ENCODE peak calls at places on chromosomes 12 and 14, in four cellular contexts. C is frontal cortex; D is fibroblast of pulmonary artery; S is activated T-helper 1 cell treated with anti-CD3 and anti-CD28 coated beads, Interleukin-12 subunit alpha, Interleukin-12 subunit beta, Interleukin-2, Interleukin-4 antibody, amounts not matched to agents 30 ng/mL and 10 ng/mL and 1 ng/mL, durations not matched to agents 14 hours and 24 hours and 36 hours. J is an unnamed sample.

GRCh38 chr12:51622564-51622963 is 31.5 kb downstream of the SCN8A start:
- DNase-seq in D (peak), C (no peak), S (no peak), J (peak)

GRCh38 chr12:48125985-48126384 is 6.8 kb downstream of the PFKM start:
- DNase-seq in C (no peak), S (no peak), D (no peak), J (no peak)

GRCh38 chr12:25194211-25194610 is 749 bp downstream of the DNAI7 start:
- DNase-seq in S (no peak), C (no peak), D (no peak), J (peak)

GRCh38 chr14:103021817-103022668 is 35.3 kb downstream of the CDC42BPB start:
- DNase-seq in D (peak), S (no peak), C (no peak), J (peak)

GRCh38 chr12:4116251-4117111 is 157.1 kb upstream of the CCND2 start:
- DNase-seq in C (no peak), S (no peak), D (peak), J (peak)

GRCh38 chr14:62304172-62304571 is 542.0 kb downstream of the SNAPC1 start:
- DNase-seq in C (no peak), D (no peak), S (no peak), J (no peak)

GRCh38 chr14:55142466-55142865 is 13.4 kb downstream of the LGALS3 start:
- DNase-seq in C (no peak), D (no peak), S (no peak), J (no peak)

GRCh38 chr12:97301576-97301975 is 161.0 kb upstream of the RMST start:
- DNase-seq in C (no peak), D (no peak), S (no peak), J (no peak)

GRCh38 chr14:93713726-93714405 is 74.4 kb downstream of the PRIMA1 start:
- DNase-seq in D (no peak), S (no peak), C (no peak), J (no peak)

GRCh38 chr14:38964630-38965029 is 138.4 kb downstream of the SEC23A start:
- DNase-seq in S (no peak), C (no peak), D (peak), J (peak)

GRCh38 chr14:61103541-61104339 is 122.7 kb downstream of the SLC38A6 start:
- DNase-seq in D (peak), C (no peak), S (peak), J (peak)

GRCh38 chr12:67651380-67651695 is 2.8 kb downstream of the DYRK2 start:
- DNase-seq in S (peak), D (peak), C (peak), J (peak)

GRCh38 chr12:105945935-105946334 is 192.8 kb downstream of the NUAK1 start:
- DNase-seq in S (no peak), D (no peak), C (no peak), J (no peak)

GRCh38 chr12:122024132-122024785 is 2.6 kb downstream of the BCL7A start:
- DNase-seq in D (no peak), S (no peak), C (no peak), J (no peak)

GRCh38 chr14:60651936-60652673 is 2.8 kb upstream of the SIX1 start:
- DNase-seq in S (no peak), D (no peak), C (peak), J (no peak)

GRCh38 chr14:74309125-74309654 is 6.5 kb upstream of the ABCD4 start:
- DNase-seq in C (no peak), D (no peak), S (no peak), J (no peak)

GRCh38 chr14:87121716-87122115 is 871.3 kb downstream of the GALC start:
- DNase-seq in S (no peak), C (no peak), D (no peak), J (no peak)

GRCh38 chr12:50362671-50363070 is 33.7 kb downstream of the FAM186A start:
- DNase-seq in S (no peak), C (no peak), D (no peak), J (no peak)

GRCh38 chr12:112792306-112792705 is 758 bp downstream of the RPH3A start:
- DNase-seq in D (no peak), C (no peak), S (no peak), J (no peak)

GRCh38 chr12:109461049-109461845 is 15.9 kb downstream of the KCTD10 start:
- DNase-seq in C (no peak), D (peak), S (no peak), J (peak)

GRCh38 chr14:32078030-32078793 is 1.1 kb downstream of the ARHGAP5 start:
- DNase-seq in D (peak), C (peak), S (no peak), J (peak)

GRCh38 chr14:41986726-41987125 is 380.1 kb downstream of the LRFN5 start:
- DNase-seq in S (no peak), D (peak), C (no peak), J (no peak)

GRCh38 chr12:65308001-65308400 is 29.5 kb downstream of the MSRB3 start:
- DNase-seq in C (no peak), S (no peak), D (peak), J (no peak)

GRCh38 chr14:35932659-35933159 is 106.6 kb downstream of the BRMS1L start:
- DNase-seq in C (no peak), D (no peak), S (peak), J (no peak)

GRCh38 chr14:22915886-22916521 is 2.9 kb downstream of the RBM23 start:
- DNase-seq in D (peak), S (no peak), C (no peak), J (peak)

GRCh38 chr14:54589076-54589475 is 22.1 kb downstream of the SAMD4A start:
- DNase-seq in C (no peak), S (no peak), D (no peak), J (no peak)

GRCh38 chr12:108907861-108908302 is 28.0 kb downstream of the DAO start:
- DNase-seq in S (no peak), D (no peak), C (no peak), J (peak)